ENCODE peak calls at places on chromosomes 1 and 21, in nine cellular contexts. One of them, this sample, is unnamed.
A peak's percentile ranks its signal among the peaks of the same experiment; 100 is the strongest.

GRCh38 chr1:13699936-13700520 is at the start of gene PRDM2:
- DNase-seq in AG04450: no peak
- DNase-seq in body of pancreas: peak; percentile 45
- DNase-seq in A549: peak; percentile 38
- DNase-seq in HCT116: no peak
- DNase-seq in neural progenitor cell: peak; percentile 74
- DNase-seq in HL-60: peak; percentile 30
- DNase-seq in heart right ventricle: peak; percentile 61
- DNase-seq in lower lobe of right lung: peak; percentile 79
- DNase-seq in this sample: peak; percentile 75

GRCh38 chr1:158654570-158654969 is 31.9 kb downstream of the SPTA1 start:
- DNase-seq in AG04450: no peak
- DNase-seq in body of pancreas: no peak
- DNase-seq in A549: no peak
- DNase-seq in HCT116: no peak
- DNase-seq in neural progenitor cell: no peak
- DNase-seq in HL-60: peak; percentile 83
- DNase-seq in heart right ventricle: no peak
- DNase-seq in lower lobe of right lung: no peak
- DNase-seq in this sample: no peak

GRCh38 chr1:66954208-66954607 is 29.4 kb downstream of the MIER1 start:
- DNase-seq in AG04450: no peak
- DNase-seq in body of pancreas: no peak
- DNase-seq in A549: no peak
- DNase-seq in HCT116: no peak
- DNase-seq in neural progenitor cell: no peak
- DNase-seq in HL-60: no peak
- DNase-seq in heart right ventricle: no peak
- DNase-seq in lower lobe of right lung: no peak
- DNase-seq in this sample: no peak

GRCh38 chr1:162906485-162906884 is 45.5 kb upstream of the CCDC190 start:
- DNase-seq in AG04450: no peak
- DNase-seq in body of pancreas: no peak
- DNase-seq in A549: no peak
- DNase-seq in HCT116: no peak
- DNase-seq in neural progenitor cell: no peak
- DNase-seq in HL-60: no peak
- DNase-seq in heart right ventricle: no peak
- DNase-seq in lower lobe of right lung: no peak
- DNase-seq in this sample: no peak

GRCh38 chr1:102937401-102937800 is 170.9 kb downstream of the COL11A1 start:
- DNase-seq in AG04450: no peak
- DNase-seq in body of pancreas: no peak
- DNase-seq in A549: no peak
- DNase-seq in HCT116: no peak
- DNase-seq in neural progenitor cell: peak; percentile 12
- DNase-seq in HL-60: no peak
- DNase-seq in heart right ventricle: no peak
- DNase-seq in lower lobe of right lung: no peak
- DNase-seq in this sample: no peak

GRCh38 chr1:156368889-156369684 is at the start of gene RHBG:
- DNase-seq in AG04450: no peak
- DNase-seq in body of pancreas: peak; percentile 85
- DNase-seq in A549: no peak
- DNase-seq in HCT116: no peak
- DNase-seq in neural progenitor cell: peak; percentile 78
- DNase-seq in HL-60: peak; percentile 45
- DNase-seq in heart right ventricle: peak; percentile 45
- DNase-seq in lower lobe of right lung: peak; percentile 79
- DNase-seq in this sample: no peak

GRCh38 chr1:36207339-36207738 is 16.9 kb upstream of the THRAP3 start:
- DNase-seq in AG04450: no peak
- DNase-seq in body of pancreas: peak; percentile 63
- DNase-seq in A549: peak; percentile 57
- DNase-seq in HCT116: no peak
- DNase-seq in neural progenitor cell: no peak
- DNase-seq in HL-60: no peak
- DNase-seq in heart right ventricle: peak; percentile 61
- DNase-seq in lower lobe of right lung: peak; percentile 74
- DNase-seq in this sample: peak; percentile 95

GRCh38 chr21:39430457-39430856 is 15.1 kb downstream of the LCA5L start:
- DNase-seq in AG04450: no peak
- DNase-seq in body of pancreas: no peak
- DNase-seq in A549: no peak
- DNase-seq in HCT116: no peak
- DNase-seq in neural progenitor cell: peak; percentile 71
- DNase-seq in HL-60: no peak
- DNase-seq in heart right ventricle: no peak
- DNase-seq in lower lobe of right lung: no peak
- DNase-seq in this sample: no peak

GRCh38 chr21:35565204-35565611 is 495.1 kb downstream of the SETD4 start:
- DNase-seq in AG04450: no peak
- DNase-seq in body of pancreas: peak; percentile 12
- DNase-seq in A549: no peak
- DNase-seq in HCT116: no peak
- DNase-seq in neural progenitor cell: no peak
- DNase-seq in HL-60: no peak
- DNase-seq in heart right ventricle: peak; percentile 12
- DNase-seq in lower lobe of right lung: no peak
- DNase-seq in this sample: no peak

GRCh38 chr1:22755641-22756040 is 45.0 kb downstream of the EPHB2 start:
- DNase-seq in AG04450: no peak
- DNase-seq in body of pancreas: no peak
- DNase-seq in A549: no peak
- DNase-seq in HCT116: no peak
- DNase-seq in neural progenitor cell: no peak
- DNase-seq in HL-60: no peak
- DNase-seq in heart right ventricle: no peak
- DNase-seq in lower lobe of right lung: no peak
- DNase-seq in this sample: no peak

GRCh38 chr1:36585760-36586072 is 103.0 kb upstream of the CSF3R start:
- DNase-seq in AG04450: no peak
- DNase-seq in body of pancreas: no peak
- DNase-seq in A549: no peak
- DNase-seq in HCT116: no peak
- DNase-seq in neural progenitor cell: no peak
- DNase-seq in HL-60: no peak
- DNase-seq in heart right ventricle: no peak
- DNase-seq in lower lobe of right lung: no peak
- DNase-seq in this sample: no peak

GRCh38 chr1:37147906-37148305 is 113.6 kb upstream of the GRIK3 start:
- DNase-seq in AG04450: no peak
- DNase-seq in body of pancreas: no peak
- DNase-seq in A549: no peak
- DNase-seq in HCT116: no peak
- DNase-seq in neural progenitor cell: no peak
- DNase-seq in HL-60: no peak
- DNase-seq in heart right ventricle: no peak
- DNase-seq in lower lobe of right lung: no peak
- DNase-seq in this sample: no peak

GRCh38 chr1:228344631-228345072 is 62.0 kb downstream of the TRIM11 start:
- DNase-seq in AG04450: no peak
- DNase-seq in body of pancreas: peak; percentile 3
- DNase-seq in A549: peak; percentile 23
- DNase-seq in HCT116: no peak
- DNase-seq in neural progenitor cell: no peak
- DNase-seq in HL-60: no peak
- DNase-seq in heart right ventricle: peak; percentile 7
- DNase-seq in lower lobe of right lung: peak; percentile 24
- DNase-seq in this sample: peak; percentile 52

GRCh38 chr1:57422271-57423134 is 1.4 kb downstream of the DAB1 start:
- DNase-seq in AG04450: no peak
- DNase-seq in body of pancreas: no peak
- DNase-seq in A549: no peak
- DNase-seq in HCT116: no peak
- DNase-seq in neural progenitor cell: peak; percentile 80
- DNase-seq in HL-60: no peak
- DNase-seq in heart right ventricle: no peak
- DNase-seq in lower lobe of right lung: no peak
- DNase-seq in this sample: no peak

GRCh38 chr1:119475866-119476439 is 31.1 kb upstream of the HSD3B1 start:
- DNase-seq in AG04450: no peak
- DNase-seq in body of pancreas: peak; percentile 79
- DNase-seq in A549: peak; percentile 53
- DNase-seq in HCT116: peak; percentile 33
- DNase-seq in neural progenitor cell: peak; percentile 77
- DNase-seq in HL-60: peak; percentile 67
- DNase-seq in heart right ventricle: peak; percentile 22
- DNase-seq in lower lobe of right lung: peak; percentile 63
- DNase-seq in this sample: no peak
- TF ChIP-seq CTCF in AG04450: peak; percentile 68
- TF ChIP-seq CTCF in body of pancreas: peak; percentile 82
- TF ChIP-seq CTCF in A549: peak; percentile 30
- TF ChIP-seq CTCF in HCT116: peak; percentile 90
- TF ChIP-seq CTCF in neural progenitor cell: peak; percentile 74
- TF ChIP-seq CTCF in HL-60: peak; percentile 94
- TF ChIP-seq CTCF in heart right ventricle: peak; percentile 53
- TF ChIP-seq CTCF in lower lobe of right lung: peak; percentile 56
- TF ChIP-seq CTCF in this sample: peak; percentile 13

GRCh38 chr1:3491291-3492246 is 37.1 kb downstream of the ARHGEF16 start:
- DNase-seq in AG04450: no peak
- DNase-seq in body of pancreas: peak; percentile 78
- DNase-seq in A549: peak; percentile 39
- DNase-seq in HCT116: peak; percentile 19
- DNase-seq in neural progenitor cell: peak; percentile 81
- DNase-seq in HL-60: peak; percentile 69
- DNase-seq in heart right ventricle: peak; percentile 86
- DNase-seq in lower lobe of right lung: peak; percentile 84
- DNase-seq in this sample: no peak
- H3K4me3 ChIP-seq in AG04450: no peak overlapping the region
- H3K4me3 ChIP-seq in body of pancreas: no peak overlapping the region
- H3K4me3 ChIP-seq in A549: no peak overlapping the region
- H3K4me3 ChIP-seq in HCT116: no peak overlapping the region
- H3K4me3 ChIP-seq in neural progenitor cell: peak overlapping the region; percentile 37
- H3K4me3 ChIP-seq in HL-60: no peak overlapping the region
- H3K4me3 ChIP-seq in heart right ventricle: no peak overlapping the region
- H3K4me3 ChIP-seq in lower lobe of right lung: peak overlapping the region; percentile 23
- H3K4me3 ChIP-seq in this sample: no peak overlapping the region

GRCh38 chr1:26191739-26192138 is 1.3 kb downstream of the CATSPER4 start:
- DNase-seq in AG04450: no peak
- DNase-seq in body of pancreas: no peak
- DNase-seq in A549: no peak
- DNase-seq in HCT116: no peak
- DNase-seq in neural progenitor cell: no peak
- DNase-seq in HL-60: no peak
- DNase-seq in heart right ventricle: no peak
- DNase-seq in lower lobe of right lung: no peak
- DNase-seq in this sample: no peak

GRCh38 chr1:26189331-26189730 is 1.1 kb upstream of the CATSPER4 start:
- DNase-seq in AG04450: no peak
- DNase-seq in body of pancreas: no peak
- DNase-seq in A549: no peak
- DNase-seq in HCT116: no peak
- DNase-seq in neural progenitor cell: no peak
- DNase-seq in HL-60: no peak
- DNase-seq in heart right ventricle: no peak
- DNase-seq in lower lobe of right lung: no peak
- DNase-seq in this sample: no peak

GRCh38 chr1:26188477-26188876 is 1.9 kb upstream of the CATSPER4 start:
- DNase-seq in AG04450: no peak
- DNase-seq in body of pancreas: no peak
- DNase-seq in A549: no peak
- DNase-seq in HCT116: no peak
- DNase-seq in neural progenitor cell: no peak
- DNase-seq in HL-60: no peak
- DNase-seq in heart right ventricle: no peak
- DNase-seq in lower lobe of right lung: no peak
- DNase-seq in this sample: no peak

GRCh38 chr1:26189751-26190275 is 589 bp upstream of the CATSPER4 start:
- DNase-seq in AG04450: no peak
- DNase-seq in body of pancreas: no peak
- DNase-seq in A549: no peak
- DNase-seq in HCT116: no peak
- DNase-seq in neural progenitor cell: no peak
- DNase-seq in HL-60: no peak
- DNase-seq in heart right ventricle: no peak
- DNase-seq in lower lobe of right lung: no peak
- DNase-seq in this sample: no peak

DNA sequence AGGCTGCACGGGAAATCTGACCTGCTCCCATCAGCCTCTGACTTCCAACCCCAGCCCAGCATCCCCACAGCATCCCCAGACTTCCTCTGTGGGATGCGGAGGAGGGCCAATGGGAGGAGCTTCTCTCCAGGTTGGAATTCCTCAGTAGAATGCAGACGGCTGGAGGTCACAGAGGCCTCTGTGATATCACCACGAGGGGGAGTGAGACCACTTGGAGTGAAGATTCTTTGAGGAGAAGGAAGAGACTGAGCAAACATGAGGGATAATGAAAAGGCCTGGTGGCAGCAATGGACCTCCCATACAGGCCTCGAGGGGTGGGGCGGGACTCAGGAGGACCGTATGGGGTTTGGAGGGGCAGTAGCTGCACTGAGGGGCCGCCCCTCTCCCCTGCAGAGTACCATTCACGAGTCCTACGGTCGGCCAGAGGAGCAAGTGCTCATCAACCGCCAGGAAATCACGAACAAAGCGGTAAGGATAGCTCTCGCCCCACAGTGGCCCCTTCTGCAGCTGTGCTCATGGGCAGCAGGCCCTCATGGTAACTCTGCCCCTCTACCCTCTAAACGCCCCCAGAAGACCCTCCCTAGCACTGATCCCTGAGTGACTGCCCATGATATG is at the start of gene CATSPER4:
- DNase-seq in AG04450: no peak
- DNase-seq in body of pancreas: no peak
- DNase-seq in A549: peak; percentile 44
- DNase-seq in HCT116: no peak
- DNase-seq in neural progenitor cell: peak; percentile 87
- DNase-seq in HL-60: no peak
- DNase-seq in heart right ventricle: no peak
- DNase-seq in lower lobe of right lung: no peak
- DNase-seq in this sample: no peak
- H3K27ac ChIP-seq in AG04450: peak within 1 kb of the TSS; percentile 21
- H3K27ac ChIP-seq in body of pancreas: no peak within 1 kb of the TSS
- H3K27ac ChIP-seq in A549: no peak within 1 kb of the TSS
- H3K27ac ChIP-seq in HCT116: no peak within 1 kb of the TSS
- H3K27ac ChIP-seq in neural progenitor cell: no peak within 1 kb of the TSS
- H3K27ac ChIP-seq in HL-60: no peak within 1 kb of the TSS
- H3K27ac ChIP-seq in heart right ventricle: no peak within 1 kb of the TSS
- H3K27ac ChIP-seq in lower lobe of right lung: no peak within 1 kb of the TSS
- H3K27ac ChIP-seq in this sample: no peak within 1 kb of the TSS

DNA sequence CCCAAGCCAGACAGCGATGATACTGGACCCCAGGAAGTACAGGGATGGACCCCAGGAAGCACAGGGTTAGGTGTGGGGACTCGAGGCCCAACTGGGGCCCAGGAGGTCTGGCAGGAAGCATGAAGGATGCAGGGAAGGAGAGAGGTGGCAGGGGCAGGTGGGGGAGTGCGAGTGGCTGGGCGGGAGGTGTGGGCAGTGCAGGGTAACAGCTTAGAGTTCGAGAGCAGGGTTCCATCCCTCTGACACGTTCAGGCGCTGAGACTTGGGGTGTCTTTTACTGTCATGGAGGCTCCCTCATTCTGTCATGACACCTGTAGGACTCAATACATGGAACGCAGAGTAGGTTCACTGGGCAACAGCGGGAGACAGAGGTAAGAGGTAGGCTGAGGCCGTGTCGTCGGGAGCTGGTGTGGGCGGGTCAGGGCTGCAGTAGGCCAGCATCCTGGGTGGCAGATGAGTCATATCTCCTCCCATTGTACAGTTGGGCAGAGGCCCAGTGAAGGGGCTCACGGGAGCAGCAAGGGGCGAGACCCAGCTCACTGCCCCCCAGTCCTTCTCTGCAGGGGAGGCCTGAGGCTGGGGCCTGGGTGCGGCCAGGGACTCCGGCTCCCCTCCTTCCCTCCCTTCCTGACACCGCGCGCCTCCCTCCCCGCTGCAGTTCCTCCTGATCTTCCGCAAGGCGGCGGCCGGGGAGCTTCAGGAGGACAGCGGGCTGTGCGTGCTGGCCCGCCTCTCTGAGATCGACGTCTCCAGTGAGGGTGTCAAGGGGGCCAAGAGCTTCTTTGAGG is 11.6 kb upstream of the CTRC start:
- DNase-seq in AG04450: no peak
- DNase-seq in body of pancreas: peak; percentile 14
- DNase-seq in A549: peak; percentile 89
- DNase-seq in HCT116: no peak
- DNase-seq in neural progenitor cell: no peak
- DNase-seq in HL-60: no peak
- DNase-seq in heart right ventricle: peak; percentile 26
- DNase-seq in lower lobe of right lung: no peak
- DNase-seq in this sample: no peak
- TF ChIP-seq CTCF in AG04450: peak; percentile 49
- TF ChIP-seq CTCF in body of pancreas: no peak
- TF ChIP-seq CTCF in A549: peak; percentile 27
- TF ChIP-seq CTCF in HCT116: no peak
- TF ChIP-seq CTCF in neural progenitor cell: no peak
- TF ChIP-seq CTCF in HL-60: no peak
- TF ChIP-seq CTCF in heart right ventricle: no peak
- TF ChIP-seq CTCF in lower lobe of right lung: peak; percentile 22
- TF ChIP-seq CTCF in this sample: no peak